ENCODE peak calls at places on chromosomes 11 and 22, in four cellular contexts. F, V, A and Z are unnamed samples.

GRCh38 chr22:49365191-49365837 is 462.4 kb downstream of the BRD1 start:
- DNase-seq in F (no peak), V (no peak), A (no peak), Z (no peak)

GRCh38 chr22:20131593-20131855 is at the start of gene ZDHHC8:
- DNase-seq in A (no peak), V (no peak), F (peak), Z (peak)

GRCh38 chr11:76624515-76625379 is 45.8 kb downstream of the LRRC32 start:
- DNase-seq in A (no peak), V (no peak), F (peak), Z (no peak)

GRCh38 chr22:33923660-33924246 is 3.5 kb upstream of the LARGE1 start:
- DNase-seq in V (peak), F (peak), A (peak), Z (peak)

GRCh38 chr11:23425379-23425778 is 565.1 kb upstream of the CCDC179 start:
- DNase-seq in A (no peak), V (no peak), F (no peak), Z (no peak)

GRCh38 chr11:62081378-62082291 is 42.2 kb upstream of the INCENP start:
- DNase-seq in V (peak), A (peak), F (peak), Z (peak)

GRCh38 chr22:45516923-45517675 is 14.4 kb downstream of the FBLN1 start:
- DNase-seq in V (no peak), A (no peak), F (no peak), Z (no peak)

GRCh38 chr11:13043912-13044628 is 35.0 kb downstream of the RASSF10 start:
- DNase-seq in F (no peak), V (no peak), A (no peak), Z (no peak)

GRCh38 chr22:27238935-27239510 is 562.5 kb downstream of the MN1 start:
- DNase-seq in A (no peak), V (no peak), F (peak), Z (no peak)

GRCh38 chr22:26656896-26657851 is at the start of gene MIAT:
- DNase-seq in F (peak), A (no peak), V (peak), Z (peak)

DNA sequence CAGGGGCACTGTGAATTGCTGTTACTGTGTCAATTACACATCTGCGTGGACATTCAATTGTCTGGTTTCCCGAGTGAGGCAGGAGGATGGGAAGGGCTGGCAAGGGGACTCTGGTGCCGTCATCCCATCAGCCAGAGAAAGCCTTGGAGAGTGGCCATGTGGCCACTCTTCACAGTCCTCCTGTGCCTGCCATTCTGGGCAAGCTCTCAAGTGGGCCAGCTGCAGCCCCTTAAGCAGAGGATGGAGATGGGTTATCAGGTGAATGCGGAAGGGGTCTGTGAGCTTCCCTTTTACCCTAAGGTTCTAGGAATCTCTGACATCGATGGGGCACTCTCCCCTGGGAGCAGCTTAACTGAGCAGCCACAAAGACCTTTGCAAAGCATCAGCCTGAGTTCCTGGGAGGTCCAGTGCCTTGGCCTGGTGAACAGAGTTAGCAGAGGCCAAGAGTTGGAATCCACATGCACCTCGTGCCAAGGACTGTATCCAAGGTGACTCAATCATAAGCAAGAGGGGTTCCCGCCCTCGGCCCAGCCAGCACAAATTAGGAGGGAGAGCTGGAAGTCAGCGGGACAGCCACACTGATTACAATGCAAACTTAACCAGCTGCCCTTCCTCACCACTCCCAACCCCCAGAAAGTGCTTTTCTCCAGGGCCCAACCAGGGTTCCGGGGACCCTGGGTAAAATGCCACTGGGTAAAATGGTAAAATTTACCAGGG is 193.7 kb downstream of the BUD13 start:
- DNase-seq in F (no peak), V (peak), A (peak), Z (no peak)
- TF ChIP-seq TAF1 in F (no peak), V (no peak), A (no peak), Z (no peak)

DNA sequence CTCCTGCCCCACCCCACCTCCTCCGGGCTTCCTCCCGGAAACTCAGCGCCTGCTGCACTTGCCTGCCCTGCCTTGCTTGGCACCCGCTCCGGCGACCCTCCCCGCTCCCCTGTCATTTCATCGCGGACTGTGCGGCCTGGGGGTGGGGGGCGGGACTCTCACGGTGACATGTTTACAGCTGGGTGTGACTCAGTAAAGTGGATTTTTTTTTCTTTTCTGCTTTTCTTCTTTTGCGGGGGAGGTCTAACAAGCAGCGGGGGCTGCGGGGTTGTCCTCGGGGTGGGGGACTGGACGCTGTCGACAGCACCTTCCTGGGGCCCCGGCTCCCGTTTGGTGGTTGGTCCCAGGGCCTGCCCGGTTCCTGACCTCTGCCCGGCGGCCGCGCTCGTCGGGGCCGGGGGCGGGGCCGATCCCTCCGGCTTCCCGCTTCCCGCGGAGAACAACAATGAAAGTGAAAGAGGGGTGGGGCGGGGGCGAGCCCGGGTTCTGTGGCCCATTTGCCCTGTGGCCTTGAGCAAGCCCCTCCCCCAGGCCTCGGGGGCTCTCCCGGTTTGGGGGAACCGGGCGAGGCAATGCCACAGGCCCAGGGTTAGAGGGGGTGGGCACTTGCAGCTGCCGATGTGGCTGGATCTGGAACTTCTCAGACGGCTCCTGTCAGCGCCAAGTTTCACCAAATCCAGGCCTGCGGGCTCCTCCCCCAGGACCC is 976 bp upstream of the MDK start:
- DNase-seq in F (peak), V (peak), A (peak), Z (peak)
- TF ChIP-seq POLR2A in F (peak), V (peak), A (no peak), Z (no peak)

GRCh38 chr11:122204206-122204605 is 88.2 kb upstream of the BLID start:
- DNase-seq in A (no peak), V (no peak), F (no peak), Z (no peak)
- TF ChIP-seq TAF1 in A (no peak), V (no peak), F (no peak), Z (no peak)

GRCh38 chr11:71379722-71380121 is 68.5 kb downstream of the DHCR7 start:
- DNase-seq in F (no peak), V (no peak), A (no peak), Z (no peak)
- TF ChIP-seq POLR2A in F (no peak), V (no peak), A (no peak), Z (no peak)

GRCh38 chr11:122747358-122747757 is 90.9 kb upstream of the CRTAM start:
- DNase-seq in A (no peak), F (no peak), V (no peak), Z (no peak)
- TF ChIP-seq TAF1 in A (no peak), F (no peak), V (no peak), Z (no peak)

GRCh38 chr22:47343611-47344010 is 581.2 kb downstream of the TBC1D22A start:
- DNase-seq in F (no peak), A (no peak), V (no peak), Z (no peak)
- TF ChIP-seq POLR2A in F (no peak), A (no peak), V (no peak), Z (no peak)

DNA sequence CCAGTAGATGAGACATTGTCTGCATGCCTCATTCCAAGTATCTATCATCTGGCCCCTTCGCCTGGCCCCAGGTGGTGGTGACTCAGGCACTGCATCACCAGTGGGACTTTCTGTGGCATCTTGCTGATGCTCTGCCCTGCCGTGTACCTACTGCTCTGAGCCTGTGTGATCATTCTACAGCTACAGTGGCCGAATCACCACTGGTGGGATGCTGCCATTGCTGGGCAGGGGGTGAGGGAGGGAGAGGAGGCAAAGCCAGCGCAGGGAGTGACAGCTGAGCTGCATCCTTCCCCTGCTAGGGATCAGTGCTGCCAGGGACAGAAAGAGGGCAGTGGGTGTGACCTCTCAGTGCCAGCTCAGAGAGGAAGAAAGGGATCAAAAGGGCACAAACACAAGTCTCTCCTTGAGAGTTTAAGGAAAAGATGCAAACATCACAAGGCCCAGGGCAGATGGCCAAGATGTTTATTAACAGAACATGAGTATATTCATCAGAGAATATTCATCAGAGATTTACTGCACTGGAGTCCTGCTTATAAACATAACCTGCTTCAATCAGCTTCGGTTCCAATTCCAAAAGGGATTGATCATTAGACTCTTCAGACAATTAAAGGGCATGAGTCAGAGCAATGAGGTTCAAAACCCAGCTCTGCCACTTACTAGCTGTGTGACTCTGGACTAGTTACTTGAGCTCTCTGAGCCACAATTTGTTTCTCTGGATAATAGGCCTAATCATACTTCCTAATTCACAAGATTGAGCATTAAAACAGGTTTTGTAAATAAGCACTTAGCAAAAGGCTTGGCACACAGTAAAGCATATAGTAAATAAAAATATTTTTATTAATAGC is 109.8 kb downstream of the NAT10 start:
- DNase-seq in F (no peak), A (no peak), V (no peak), Z (no peak)
- TF ChIP-seq TAF1 in F (no peak), A (no peak), V (no peak), Z (no peak)